ENCODE peak calls at places on chromosome 6, in ten cellular contexts. B is CD4-positive, alpha-beta memory T cell; D is small intestine; N is cardiac muscle cell; E is AG04450; R is PC-9; P is HCT116; Y is endodermal cell; Q is uterus; C is CD4-positive, alpha-beta T cell. W is an unnamed sample.

GRCh38 chr6:112253505-112253841 is 894 bp downstream of the LAMA4 start:
- DNase-seq in B (no peak), D (no peak), N (peak), E (no peak), R (no peak), P (no peak), Y (peak), Q (no peak), C (no peak), W (no peak)

GRCh38 chr6:89242574-89243330 is 25.6 kb upstream of the GABRR1 start:
- DNase-seq in B (peak), D (peak), N (peak), E (peak), R (no peak), P (peak), Y (peak), Q (no peak), C (no peak), W (no peak)

GRCh38 chr6:137246164-137246563 is 27.0 kb upstream of the IFNGR1 start:
- DNase-seq in B (no peak), D (no peak), N (no peak), E (no peak), R (no peak), P (no peak), Y (no peak), Q (no peak), C (no peak), W (no peak)

GRCh38 chr6:89985744-89986493 is 91.7 kb downstream of the GJA10 start:
- DNase-seq in B (no peak), D (no peak), N (no peak), E (peak), R (no peak), P (no peak), Y (no peak), Q (no peak), C (no peak), W (no peak)

GRCh38 chr6:45724511-45724910 is 291.1 kb downstream of the CLIC5 start:
- DNase-seq in B (no peak), D (peak), N (no peak), E (peak), R (peak), P (peak), Y (no peak), Q (no peak), C (no peak), W (no peak)

GRCh38 chr6:26328265-26328844 is 36.6 kb upstream of the BTN3A2 start:
- DNase-seq in B (peak), D (no peak), N (no peak), E (no peak), R (peak), P (no peak), Y (peak), Q (no peak), C (no peak), W (no peak)

GRCh38 chr6:135212935-135213334 is 31.8 kb downstream of the MYB start:
- DNase-seq in B (no peak), D (no peak), N (no peak), E (no peak), R (no peak), P (no peak), Y (no peak), Q (no peak), C (no peak), W (no peak)

GRCh38 chr6:52016918-52017748 is 70.3 kb downstream of the PKHD1 start:
- DNase-seq in B (no peak), D (no peak), N (no peak), E (no peak), R (no peak), P (no peak), Y (peak), Q (no peak), C (no peak), W (no peak)

GRCh38 chr6:33425668-33426577 is 6.1 kb downstream of the SYNGAP1 start:
- DNase-seq in B (peak), D (peak), N (peak), E (peak), R (peak), P (peak), Y (peak), Q (peak), C (peak), W (peak)

GRCh38 chr6:166742981-166743380 is 115.9 kb upstream of the RPS6KA2 start:
- DNase-seq in B (no peak), D (no peak), N (no peak), E (no peak), R (no peak), P (no peak), Y (no peak), Q (no peak), C (no peak), W (no peak)

GRCh38 chr6:166744654-166745134 is 117.6 kb upstream of the RPS6KA2 start:
- DNase-seq in B (no peak), D (no peak), N (no peak), E (no peak), R (no peak), P (no peak), Y (peak), Q (no peak), C (no peak), W (no peak)

GRCh38 chr6:166745801-166746668 is 119.0 kb upstream of the RPS6KA2 start:
- DNase-seq in B (no peak), D (no peak), N (no peak), E (no peak), R (no peak), P (no peak), Y (no peak), Q (no peak), C (no peak), W (no peak)

GRCh38 chr6:166743925-166744653 is 117.0 kb upstream of the RPS6KA2 start:
- DNase-seq in B (no peak), D (no peak), N (peak), E (no peak), R (no peak), P (no peak), Y (peak), Q (no peak), C (no peak), W (no peak)

DNA sequence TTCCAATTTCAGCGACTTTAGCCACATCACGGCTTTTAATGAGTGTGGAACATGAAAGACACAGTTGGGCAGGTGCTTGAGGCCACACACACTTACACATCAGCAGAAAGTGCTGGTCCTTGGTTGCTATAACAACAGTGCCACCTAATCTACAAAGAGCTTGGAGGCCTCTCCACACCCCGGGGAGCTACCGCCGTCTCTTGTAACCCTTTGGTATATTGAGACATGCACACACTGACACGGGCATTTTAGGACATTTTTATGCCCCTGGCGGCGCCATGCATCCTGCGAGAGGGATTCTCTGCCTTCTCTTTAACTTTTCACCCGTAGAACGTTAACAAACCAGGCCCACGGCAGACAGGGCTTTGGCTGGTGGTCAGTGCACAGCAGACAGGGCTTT is 116.4 kb upstream of the RPS6KA2 start:
- DNase-seq in B (no peak), D (no peak), N (peak), E (no peak), R (no peak), P (no peak), Y (peak), Q (no peak), C (no peak), W (no peak)
- H3K27ac ChIP-seq in B (no peak), D (no peak), N (no peak), E (no peak), R (no peak), P (no peak), Y (no peak), Q (no peak), C (no peak), W (no peak)

GRCh38 chr6:107690864-107691661 is 133.1 kb downstream of the SCML4 start:
- DNase-seq in B (no peak), D (no peak), N (no peak), E (no peak), R (no peak), P (no peak), Y (peak), Q (peak), C (no peak), W (no peak)
- H3K27ac ChIP-seq in B (no peak), D (no peak), N (no peak), E (peak), R (no peak), P (no peak), Y (peak), Q (peak), C (no peak), W (no peak)

GRCh38 chr6:159590794-159591193 is 102.2 kb downstream of the SOD2 start:
- DNase-seq in B (no peak), D (no peak), N (no peak), E (no peak), R (no peak), P (no peak), Y (no peak), Q (no peak), C (no peak), W (no peak)

GRCh38 chr6:159595173-159595572 is 97.9 kb downstream of the SOD2 start:
- DNase-seq in B (no peak), D (no peak), N (no peak), E (no peak), R (no peak), P (peak), Y (no peak), Q (no peak), C (no peak), W (no peak)

GRCh38 chr6:159594750-159595117 is 98.3 kb downstream of the SOD2 start:
- DNase-seq in B (no peak), D (no peak), N (no peak), E (no peak), R (no peak), P (peak), Y (no peak), Q (no peak), C (no peak), W (no peak)

GRCh38 chr6:159594106-159594749 is 98.8 kb downstream of the SOD2 start:
- DNase-seq in B (no peak), D (no peak), N (no peak), E (no peak), R (no peak), P (peak), Y (no peak), Q (no peak), C (no peak), W (no peak)
- H3K27ac ChIP-seq in B (no peak), D (no peak), N (no peak), E (peak), R (no peak), P (peak), Y (no peak), Q (no peak), C (no peak), W (no peak)

GRCh38 chr6:56765494-56765893 is 122.8 kb upstream of the DST start:
- DNase-seq in B (no peak), D (no peak), N (no peak), E (no peak), R (no peak), P (no peak), Y (no peak), Q (no peak), C (no peak), W (no peak)
- H3K27ac ChIP-seq in B (no peak), D (no peak), N (no peak), E (no peak), R (no peak), P (no peak), Y (no peak), Q (no peak), C (no peak), W (peak)